ENCODE peak calls at places on chromosomes 2 and 18, in eight cellular contexts. D is heart right ventricle, Y is MM.1S, S is fibroblast of pulmonary artery, O is AG04450, A is ascending aorta, K is WTC11, Q is astrocyte of the cerebellum. I is an unnamed sample.

GRCh38 chr2:55923091-55923977 is at the start of gene EFEMP1:
- DNase-seq in D (peak; percentile 52), Y (peak; percentile 83), S (peak; percentile 82), O (no peak), A (peak; percentile 87), K (peak; percentile 85), Q (no peak), I (peak; percentile 83)

GRCh38 chr2:199985625-199986207 is 30.3 kb downstream of the MAIP1 start:
- DNase-seq in D (peak; percentile 59), Y (peak; percentile 80), S (peak; percentile 72), O (peak; percentile 34), A (peak; percentile 67), K (peak; percentile 79), Q (peak; percentile 54), I (peak; percentile 75)

GRCh38 chr2:10317646-10318045 is 14.9 kb downstream of the HPCAL1 start:
- DNase-seq in D (no peak), Y (no peak), S (no peak), O (no peak), A (no peak), K (peak; percentile 38), Q (no peak), I (no peak)

GRCh38 chr2:75640621-75641121 is 5.9 kb upstream of the MRPL19 start:
- DNase-seq in D (peak; percentile 68), Y (peak; percentile 47), S (peak; percentile 87), O (peak; percentile 33), A (peak; percentile 67), K (peak; percentile 68), Q (no peak), I (peak; percentile 53)

GRCh38 chr2:17752892-17753802 is 463 bp downstream of the SMC6 start:
- DNase-seq in D (peak; percentile 40), Y (peak; percentile 74), S (peak; percentile 25), O (no peak), A (no peak), K (peak; percentile 53), Q (no peak), I (peak; percentile 39)

GRCh38 chr2:95272299-95272751 is 1.9 kb upstream of the PROM2 start:
- DNase-seq in D (peak; percentile 1), Y (no peak), S (no peak), O (no peak), A (peak; percentile 41), K (peak; percentile 3), Q (no peak), I (no peak)

GRCh38 chr2:160492401-160493226 is 993 bp downstream of the RBMS1 start:
- DNase-seq in D (peak; percentile 81), Y (peak; percentile 65), S (peak; percentile 72), O (no peak), A (peak; percentile 83), K (peak; percentile 90), Q (no peak), I (peak; percentile 66)

GRCh38 chr2:230153390-230153976 is 66.3 kb downstream of the SP110 start:
- DNase-seq in D (no peak), Y (no peak), S (no peak), O (no peak), A (no peak), K (no peak), Q (no peak), I (no peak)

GRCh38 chr2:109380502-109381326 is 233.1 kb downstream of the SEPTIN10 start:
- DNase-seq in D (no peak), Y (no peak), S (no peak), O (no peak), A (peak; percentile 44), K (peak; percentile 4), Q (no peak), I (no peak)

GRCh38 chr2:217948341-217948791 is 54.4 kb downstream of the TNS1 start:
- DNase-seq in D (no peak), Y (no peak), S (no peak), O (no peak), A (peak; percentile 44), K (no peak), Q (no peak), I (no peak)
- TF ChIP-seq CTCF in D (no peak), Y (no peak), S (no peak), O (no peak), A (no peak), K (no peak), Q (no peak), I (no peak)

GRCh38 chr2:25927357-25927756 is 49.1 kb upstream of the ASXL2 start:
- DNase-seq in D (no peak), Y (no peak), S (no peak), O (no peak), A (no peak), K (no peak), Q (no peak), I (no peak)
- TF ChIP-seq CTCF in D (no peak), Y (no peak), S (no peak), O (no peak), A (no peak), K (no peak), Q (no peak), I (no peak)

GRCh38 chr2:162301151-162301804 is 17.2 kb downstream of the IFIH1 start:
- DNase-seq in D (peak; percentile 21), Y (peak; percentile 69), S (peak; percentile 83), O (peak; percentile 55), A (no peak), K (peak; percentile 20), Q (peak; percentile 48), I (peak; percentile 38)
- TF ChIP-seq CTCF in D (peak; percentile 86), Y (peak; percentile 79), S (peak; percentile 78), O (peak; percentile 83), A (peak; percentile 54), K (peak; percentile 64), Q (peak; percentile 76), I (peak; percentile 62)

DNA sequence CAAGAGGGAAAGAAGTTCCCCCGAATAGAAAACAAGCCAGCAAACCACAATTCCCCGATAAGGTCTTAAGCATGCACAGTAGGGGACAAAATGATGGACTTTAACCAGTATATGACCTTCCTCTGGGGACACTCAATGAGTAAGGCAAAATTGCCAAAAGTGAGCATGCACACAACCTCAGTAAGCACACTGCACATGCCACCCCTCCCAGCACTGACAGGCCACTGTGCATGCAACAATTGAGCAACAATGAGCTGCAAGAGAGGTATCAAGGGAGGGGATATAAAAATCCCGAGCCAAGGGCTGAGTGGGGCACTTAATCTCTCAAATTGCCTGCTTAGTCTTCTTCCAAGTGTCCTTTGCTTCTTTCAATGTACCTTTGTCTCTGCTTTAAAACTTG is 935.8 kb upstream of the SLC39A10 start:
- DNase-seq in D (no peak), Y (no peak), S (no peak), O (no peak), A (no peak), K (no peak), Q (no peak), I (no peak)
- TF ChIP-seq CTCF in D (no peak), Y (no peak), S (no peak), O (no peak), A (no peak), K (no peak), Q (no peak), I (no peak)

GRCh38 chr18:8426401-8426800 is 182.8 kb upstream of the RAB12 start:
- DNase-seq in D (no peak), Y (no peak), S (no peak), O (no peak), A (no peak), K (peak; percentile 70), Q (no peak), I (no peak)
- TF ChIP-seq CTCF in D (no peak), Y (peak; percentile 32), S (peak; percentile 18), O (peak; percentile 22), A (no peak), K (peak; percentile 64), Q (peak; percentile 19), I (no peak)

DNA sequence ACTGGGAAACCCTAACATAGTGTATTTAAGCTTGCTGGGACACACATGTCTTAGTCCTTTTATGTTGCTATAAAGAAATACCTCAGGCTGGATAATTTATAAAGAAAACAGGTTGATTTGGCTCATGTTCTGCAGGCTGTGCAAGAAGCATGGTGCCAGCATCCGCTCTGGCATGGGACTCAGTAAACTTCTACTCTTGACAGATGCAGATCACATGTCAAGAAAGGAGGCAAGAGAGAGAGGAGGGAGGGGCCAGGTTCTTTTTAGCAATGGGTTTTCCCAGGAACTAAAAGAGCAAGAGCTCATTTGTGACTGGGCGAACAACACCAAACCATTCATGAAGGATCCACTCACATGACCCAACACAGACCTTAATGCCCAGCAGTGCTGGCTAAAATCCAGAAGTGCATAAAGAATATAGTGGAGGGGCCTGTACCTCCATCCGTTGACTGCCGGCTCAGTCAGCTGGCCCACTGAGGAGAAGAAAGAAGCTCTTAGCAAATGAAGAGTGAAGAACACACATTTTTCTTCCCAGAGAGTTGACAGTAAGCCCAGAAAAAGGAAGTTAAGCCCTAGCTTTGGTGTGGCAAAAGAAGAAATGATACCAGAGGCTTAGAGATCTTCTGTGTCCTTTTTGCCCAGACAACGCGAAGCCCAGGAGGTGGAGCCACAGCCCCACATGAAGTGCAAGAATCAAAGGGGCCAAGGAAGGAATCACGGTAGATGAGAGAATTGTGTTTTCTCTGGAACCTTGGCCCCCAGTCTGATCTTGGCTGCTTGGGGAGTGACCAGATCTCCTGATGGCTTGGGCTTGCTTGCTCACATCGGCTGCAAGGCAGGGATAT is 183.5 kb upstream of the FAM98A start:
- DNase-seq in D (no peak), Y (no peak), S (no peak), O (no peak), A (no peak), K (peak; percentile 27), Q (no peak), I (no peak)
- TF ChIP-seq CTCF in D (no peak), Y (no peak), S (no peak), O (no peak), A (no peak), K (no peak), Q (peak; percentile 10), I (no peak)

GRCh38 chr2:196718394-196718793 is 78.9 kb downstream of the CCDC150 start:
- DNase-seq in D (no peak), Y (no peak), S (peak; percentile 9), O (no peak), A (no peak), K (no peak), Q (no peak), I (no peak)
- TF ChIP-seq CTCF in D (no peak), Y (no peak), S (no peak), O (no peak), A (no peak), K (no peak), Q (no peak), I (no peak)

I was measured in lung.